ENCODE peak calls at places on chromosomes 6 and 20, in four cellular contexts. B, S, Q and U are unnamed samples.

GRCh38 chr6:40584741-40585140 is 2.4 kb downstream of the LRFN2 start:
- DNase-seq in B (no peak), S (no peak), Q (no peak), U (no peak)

GRCh38 chr20:52427960-52428359 is 236.4 kb upstream of the ZFP64 start:
- DNase-seq in B (no peak), S (no peak), Q (no peak), U (no peak)

GRCh38 chr20:24648481-24648880 is 179.1 kb downstream of the SYNDIG1 start:
- DNase-seq in B (peak; percentile 59), S (no peak), Q (peak; percentile 16), U (peak; percentile 76)

GRCh38 chr6:56474531-56474930 is 168.2 kb downstream of the DST start:
- DNase-seq in B (no peak), S (no peak), Q (no peak), U (no peak)

GRCh38 chr6:157982297-157982579 is 575 bp downstream of the SYNJ2 start:
- DNase-seq in B (no peak), S (peak; percentile 15), Q (no peak), U (peak; percentile 31)

GRCh38 chr6:92446052-92446451 is 973.3 kb downstream of the EPHA7 start:
- DNase-seq in B (no peak), S (no peak), Q (no peak), U (no peak)

GRCh38 chr6:139448094-139448649 is 73.7 kb upstream of the CITED2 start:
- DNase-seq in B (peak; percentile 5), S (no peak), Q (no peak), U (no peak)

GRCh38 chr6:132764370-132764769 is 6.7 kb upstream of the VNN2 start:
- DNase-seq in B (peak; percentile 80), S (no peak), Q (no peak), U (peak; percentile 85)

GRCh38 chr6:33696076-33696475 is 15.4 kb downstream of the UQCC2 start:
- DNase-seq in B (no peak), S (no peak), Q (no peak), U (no peak)

GRCh38 chr6:45577836-45578504 is 200.2 kb upstream of the SUPT3H start:
- DNase-seq in B (peak; percentile 38), S (no peak), Q (no peak), U (peak; percentile 52)

GRCh38 chr6:145310116-145310515 is 425.2 kb downstream of the EPM2A start:
- DNase-seq in B (peak; percentile 8), S (no peak), Q (no peak), U (no peak)

GRCh38 chr6:87588756-87589407 is 905 bp downstream of the RARS2 start:
- DNase-seq in B (no peak), S (no peak), Q (no peak), U (no peak)

GRCh38 chr6:130420911-130421310 is 55.1 kb downstream of the TMEM200A start:
- DNase-seq in B (no peak), S (no peak), Q (no peak), U (peak; percentile 43)

GRCh38 chr6:13486679-13487121 is 700 bp downstream of the GFOD1 start:
- DNase-seq in B (peak; percentile 67), S (peak; percentile 35), Q (peak; percentile 59), U (peak; percentile 62)